ENCODE peak calls at places on chromosome 11, in eight cellular contexts. Z, W, Q, R, P, Y, H and X are unnamed samples. For H3K9me3, the result is how much of the 10 kb centered on the place peaks cover.

GRCh38 chr11:86495341-86495740 is 120.7 kb downstream of the CCDC81 start:
- DNase-seq in R (no peak), Z (no peak), H (no peak), Y (no peak), Q (no peak), P (no peak), W (no peak), X (no peak)

GRCh38 chr11:115334932-115335788 is 169.1 kb downstream of the CADM1 start:
- DNase-seq in P (no peak), Z (no peak), Q (no peak), Y (no peak), H (no peak), W (no peak), R (peak), X (no peak)

GRCh38 chr11:58043379-58043778 is 12.6 kb downstream of the OR6Q1 start:
- DNase-seq in Q (no peak), H (peak), Y (no peak), R (no peak), P (no peak), W (no peak), Z (no peak), X (no peak)

GRCh38 chr11:834371-835316 is 1.9 kb downstream of the CD151 start:
- DNase-seq in Z (peak), Q (peak), R (peak), H (peak), P (peak), W (peak), Y (peak), X (peak)

GRCh38 chr11:113376156-113376555 is 11.4 kb upstream of the ANKK1 start:
- DNase-seq in W (no peak), Z (no peak), R (peak), Q (no peak), P (no peak), Y (no peak), H (no peak), X (no peak)

GRCh38 chr11:115745545-115746265 is 241.5 kb upstream of the CADM1 start:
- DNase-seq in W (no peak), Y (peak), H (no peak), R (no peak), P (no peak), Q (no peak), Z (no peak), X (no peak)

GRCh38 chr11:71998649-71999310 is at the start of gene IL18BP:
- DNase-seq in W (no peak), H (no peak), P (no peak), Z (no peak), R (no peak), Y (no peak), Q (peak), X (peak)

GRCh38 chr11:10855295-10855694 is 2.6 kb downstream of the ZBED5 start:
- DNase-seq in W (no peak), R (no peak), Y (no peak), Z (no peak), H (no peak), P (no peak), Q (no peak), X (no peak)

GRCh38 chr11:61091373-61092279 is 10.7 kb upstream of the CD5 start:
- DNase-seq in H (no peak), Y (no peak), Z (no peak), P (no peak), Q (no peak), R (peak), W (no peak), X (no peak)

GRCh38 chr11:63666874-63667273 is 4.3 kb downstream of the ATL3 start:
- DNase-seq in P (no peak), W (no peak), Q (no peak), H (no peak), R (peak), Y (no peak), Z (no peak), X (no peak)

GRCh38 chr11:23406131-23406819 is 546.0 kb upstream of the CCDC179 start:
- DNase-seq in Y (no peak), R (no peak), Q (no peak), P (no peak), Z (no peak), W (no peak), H (no peak), X (peak)

GRCh38 chr11:92082652-92083051 is 142.0 kb upstream of the FAT3 start:
- DNase-seq in W (no peak), Q (no peak), R (no peak), P (no peak), H (no peak), Y (no peak), Z (no peak), X (no peak)

GRCh38 chr11:110478410-110478809 is 48.7 kb downstream of the FDX1 start:
- DNase-seq in R (no peak), H (peak), Y (no peak), Q (no peak), P (no peak), W (no peak), Z (no peak), X (no peak)

GRCh38 chr11:12968101-12968500 is 41.0 kb upstream of the RASSF10 start:
- DNase-seq in R (no peak), P (no peak), Q (no peak), H (no peak), Z (no peak), W (no peak), Y (no peak), X (no peak)

GRCh38 chr11:116384876-116385275 is 387.9 kb downstream of the BUD13 start:
- DNase-seq in W (no peak), H (no peak), R (no peak), Q (no peak), P (no peak), Z (no peak), Y (no peak), X (no peak)

GRCh38 chr11:63768232-63769043 is at the start of gene ZFTA:
- DNase-seq in Z (peak), Q (peak), W (peak), P (no peak), Y (peak), H (peak), R (peak), X (peak)

GRCh38 chr11:44893250-44894216 is 57.1 kb downstream of the TP53I11 start:
- DNase-seq in Q (no peak), Y (peak), P (no peak), H (no peak), W (no peak), Z (peak), R (no peak), X (no peak)

GRCh38 chr11:109426442-109426841 is 4.5 kb downstream of the C11orf87 start:
- DNase-seq in Y (no peak), Z (no peak), R (no peak), H (no peak), Q (no peak), P (no peak), W (no peak), X (no peak)

GRCh38 chr11:96075532-96075959 is 151.6 kb upstream of the MTMR2 start:
- DNase-seq in Z (no peak), W (no peak), R (peak), H (no peak), Y (no peak), Q (no peak), P (no peak), X (no peak)

GRCh38 chr11:79648766-79649545 is 208.1 kb upstream of the TENM4 start:
- DNase-seq in P (no peak), H (no peak), Z (no peak), R (no peak), Q (no peak), W (no peak), Y (no peak), X (no peak)

GRCh38 chr11:62539238-62539925 is 7.2 kb downstream of the AHNAK start:
- DNase-seq in W (no peak), Q (peak), Y (peak), Z (no peak), H (peak), R (peak), P (no peak), X (peak)

GRCh38 chr11:77191823-77192495 is 63.9 kb downstream of the MYO7A start:
- DNase-seq in P (peak), Y (peak), R (peak), W (peak), Q (no peak), H (peak), Z (peak), X (peak)

GRCh38 chr11:69418576-69419296 is 62.7 kb upstream of the LINC01488 start:
- DNase-seq in W (no peak), H (no peak), Z (no peak), Q (no peak), P (no peak), Y (no peak), R (no peak), X (no peak)

GRCh38 chr11:87252869-87253268 is 215.1 kb downstream of the TMEM135 start:
- DNase-seq in Q (no peak), Y (no peak), P (no peak), Z (no peak), R (peak), W (no peak), H (no peak), X (no peak)

GRCh38 chr11:126604461-126604860 is 249.0 kb downstream of the ST3GAL4 start:
- DNase-seq in R (no peak), H (no peak), W (no peak), Q (no peak), P (no peak), Y (no peak), Z (no peak), X (no peak)

GRCh38 chr11:57638005-57638760 is 11.5 kb downstream of the YPEL4 start:
- DNase-seq in P (no peak), Z (peak), Y (peak), Q (peak), H (peak), R (peak), W (peak), X (peak)

GRCh38 chr11:132595711-132596111 is 936.6 kb downstream of the OPCML start:
- DNase-seq in R (peak), H (peak), Q (no peak), W (no peak), P (no peak), Y (no peak), Z (no peak), X (no peak)

GRCh38 chr11:127003260-127003981 is 2.9 kb upstream of the KIRREL3 start:
- DNase-seq in Z (no peak), P (no peak), Q (no peak), H (no peak), R (peak), W (no peak), Y (peak), X (no peak)

GRCh38 chr11:47918882-47919495 is 61.4 kb upstream of the PTPRJ start:
- DNase-seq in R (peak), W (no peak), Q (no peak), Z (no peak), Y (no peak), H (peak), P (no peak), X (no peak)

GRCh38 chr11:8604078-8604723 is 10.2 kb upstream of the STK33 start:
- DNase-seq in Y (peak), Q (no peak), Z (no peak), R (peak), W (peak), H (peak), P (peak), X (peak)

GRCh38 chr11:74949748-74950127 is 672 bp downstream of the SPCS2 start:
- DNase-seq in W (no peak), H (peak), Z (no peak), Y (no peak), R (peak), P (no peak), Q (no peak), X (no peak)

GRCh38 chr11:74948546-74948897 is 369 bp downstream of the XRRA1 start:
- DNase-seq in P (no peak), Y (no peak), Z (no peak), Q (no peak), H (no peak), R (no peak), W (no peak), X (no peak)

GRCh38 chr11:74950374-74950969 is 1.4 kb downstream of the SPCS2 start:
- DNase-seq in W (no peak), Y (no peak), P (no peak), Z (no peak), H (peak), R (no peak), Q (no peak), X (no peak)

GRCh38 chr11:74951241-74951640 is 2.2 kb downstream of the SPCS2 start:
- DNase-seq in Y (no peak), Q (no peak), W (no peak), H (no peak), P (no peak), Z (no peak), R (no peak), X (no peak)

GRCh38 chr11:74948898-74949747 is at the start of the genes SPCS2 and XRRA1:
- DNase-seq in P (peak), H (peak), Y (peak), Z (peak), Q (peak), W (peak), R (peak), X (peak)
- TF ChIP-seq POLR2A in P (peak), H (peak), Y (peak), Z (peak), Q (peak), W (peak), R (peak), X (peak)

DNA sequence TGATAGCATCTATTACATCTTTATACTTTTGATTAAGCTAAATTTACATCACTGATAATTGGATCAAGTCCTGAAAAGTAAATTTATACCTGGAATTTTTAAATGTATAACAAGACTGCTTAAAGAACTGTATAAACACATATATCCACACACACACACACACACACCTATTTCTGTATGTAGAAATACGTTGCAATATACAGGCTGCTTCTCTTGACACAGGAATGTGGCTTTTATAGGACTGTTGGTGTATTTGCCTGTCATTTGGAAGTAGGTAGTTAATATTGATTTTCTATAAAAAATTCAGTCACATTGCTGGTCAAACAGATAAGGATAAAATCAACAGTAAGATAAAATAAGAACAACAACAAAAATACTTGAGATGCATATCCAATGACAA is 708.5 kb upstream of the RAG2 start:
- DNase-seq in Q (no peak), P (no peak), R (no peak), Z (no peak), W (no peak), H (no peak), Y (no peak), X (no peak)
- H3K9me3 ChIP-seq in Q (under half), P (under half), R (under half), Z (under half), W (under half), H (under half), Y (under half), X (under half)

GRCh38 chr11:119091966-119092879 is 7.5 kb downstream of the HMBS start:
- DNase-seq in Q (no peak), Y (no peak), R (no peak), W (no peak), P (no peak), Z (no peak), H (peak), X (peak)
- TF ChIP-seq POLR2A in Q (no peak), Y (no peak), R (no peak), W (no peak), P (no peak), Z (no peak), H (no peak), X (no peak)

DNA sequence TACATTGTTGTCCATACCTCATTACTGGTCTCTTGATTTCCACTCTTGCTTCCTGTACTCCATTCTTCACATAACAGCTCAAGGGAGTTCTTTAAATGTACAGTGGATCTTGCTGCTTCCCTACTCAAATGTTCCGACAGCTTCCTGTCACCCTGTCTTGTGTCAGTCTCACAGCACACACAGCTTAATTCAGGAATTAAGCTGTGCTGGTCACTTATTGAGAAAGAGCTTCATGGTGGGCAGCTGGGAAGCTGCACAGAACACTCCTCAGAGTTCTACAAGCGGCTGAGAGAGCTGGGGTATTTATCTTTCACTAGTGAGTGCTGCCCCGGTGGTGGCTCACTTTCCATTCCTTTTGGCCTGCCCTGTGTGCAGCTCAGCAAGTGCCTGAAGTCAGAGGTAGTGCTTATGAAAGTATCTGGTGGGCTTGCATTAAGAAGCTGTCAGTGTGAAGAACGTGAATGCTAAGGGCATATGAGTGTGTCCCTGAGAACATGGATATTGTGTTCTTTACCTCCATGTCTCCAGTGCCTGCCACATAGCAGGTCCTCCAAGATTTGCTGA is 48.7 kb downstream of the KCNQ1OT1 start:
- DNase-seq in Q (no peak), H (no peak), Z (no peak), R (no peak), P (no peak), W (no peak), Y (no peak), X (no peak)
- H3K9me3 ChIP-seq in Q (half or more), H (under half), Z (under half), R (half or more), P (under half), W (under half), Y (under half), X (under half)

DNA sequence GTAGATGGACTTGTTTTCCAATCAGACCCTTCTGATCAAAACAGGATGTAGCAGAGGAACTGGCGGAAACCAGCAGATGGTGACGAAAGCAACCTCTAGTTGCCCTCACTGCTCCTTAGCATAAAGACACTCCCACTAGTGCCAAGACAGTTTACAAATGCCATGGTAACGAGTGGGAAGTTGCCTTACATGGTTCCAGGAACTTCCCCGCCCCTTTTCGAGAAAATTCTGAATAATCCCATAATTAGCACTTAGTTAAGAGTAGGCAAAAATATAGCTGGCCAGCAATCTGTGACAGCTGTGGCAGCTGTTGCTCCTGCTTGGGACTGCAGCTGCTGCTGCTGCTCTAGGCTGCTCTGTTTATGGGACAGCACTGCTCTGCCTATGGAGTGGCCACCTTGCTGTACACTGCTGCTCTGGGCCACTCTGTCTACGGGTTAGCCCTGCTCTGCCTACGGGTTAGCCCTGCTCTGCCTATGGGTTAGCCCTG is 33.4 kb upstream of the SORL1 start:
- DNase-seq in Y (peak), Z (no peak), Q (peak), P (no peak), R (no peak), W (no peak), H (no peak), X (no peak)
- TF ChIP-seq POLR2A in Y (no peak), Z (no peak), Q (no peak), P (no peak), R (no peak), W (no peak), H (no peak), X (no peak)

GRCh38 chr11:70931430-70931829 is 320.9 kb downstream of the SHANK2 start:
- DNase-seq in R (no peak), Q (no peak), Z (no peak), P (no peak), Y (no peak), H (no peak), W (no peak), X (no peak)
- H3K9me3 ChIP-seq in R (under half), Q (under half), Z (under half), P (under half), Y (under half), H (under half), W (under half), X (under half)